ENCODE peak calls at places on chromosomes 7 and 10, in four cellular contexts. One of them, this sample, is unnamed.

GRCh38 chr10:127905623-127906261 is 1.2 kb upstream of the PTPRE start:
- DNase-seq in activated B cell treated with CpG ODN at 0.5 μM for 24 hours: no peak
- DNase-seq in ELR: no peak
- DNase-seq in fibroblast of villous mesenchyme: no peak
- DNase-seq in this sample: no peak

GRCh38 chr7:143257501-143257900 is 5.7 kb upstream of the GSTK1 start:
- DNase-seq in activated B cell treated with CpG ODN at 0.5 μM for 24 hours: no peak
- DNase-seq in ELR: peak; percentile 37
- DNase-seq in fibroblast of villous mesenchyme: no peak
- DNase-seq in this sample: no peak

GRCh38 chr10:70576803-70577517 is 25.6 kb downstream of the PRF1 start:
- DNase-seq in activated B cell treated with CpG ODN at 0.5 μM for 24 hours: no peak
- DNase-seq in ELR: peak; percentile 46
- DNase-seq in fibroblast of villous mesenchyme: no peak
- DNase-seq in this sample: no peak

GRCh38 chr7:90530263-90530662 is 60.8 kb downstream of the PTTG1IP2 start:
- DNase-seq in activated B cell treated with CpG ODN at 0.5 μM for 24 hours: no peak
- DNase-seq in ELR: peak; percentile 22
- DNase-seq in fibroblast of villous mesenchyme: peak; percentile 13
- DNase-seq in this sample: peak; percentile 60

GRCh38 chr10:79239930-79240713 is 107.1 kb upstream of the PPIF start:
- DNase-seq in activated B cell treated with CpG ODN at 0.5 μM for 24 hours: no peak
- DNase-seq in ELR: peak; percentile 35
- DNase-seq in fibroblast of villous mesenchyme: peak; percentile 65
- DNase-seq in this sample: no peak

GRCh38 chr10:20007426-20007825 is 191.2 kb downstream of the PLXDC2 start:
- DNase-seq in activated B cell treated with CpG ODN at 0.5 μM for 24 hours: no peak
- DNase-seq in ELR: no peak
- DNase-seq in fibroblast of villous mesenchyme: no peak
- DNase-seq in this sample: peak; percentile 43

GRCh38 chr10:96473866-96474265 is 39.9 kb downstream of the TLL2 start:
- DNase-seq in activated B cell treated with CpG ODN at 0.5 μM for 24 hours: no peak
- DNase-seq in ELR: no peak
- DNase-seq in fibroblast of villous mesenchyme: no peak
- DNase-seq in this sample: no peak

GRCh38 chr10:126171555-126171954 is 216.7 kb downstream of the ADAM12 start:
- DNase-seq in activated B cell treated with CpG ODN at 0.5 μM for 24 hours: no peak
- DNase-seq in ELR: peak; percentile 67
- DNase-seq in fibroblast of villous mesenchyme: peak; percentile 92
- DNase-seq in this sample: peak; percentile 87

GRCh38 chr7:128236924-128237586 is 4.0 kb upstream of the LEP start:
- DNase-seq in activated B cell treated with CpG ODN at 0.5 μM for 24 hours: no peak
- DNase-seq in ELR: peak; percentile 84
- DNase-seq in fibroblast of villous mesenchyme: peak; percentile 66
- DNase-seq in this sample: peak; percentile 60

GRCh38 chr7:120926943-120927346 is 23.6 kb upstream of the ING3 start:
- DNase-seq in activated B cell treated with CpG ODN at 0.5 μM for 24 hours: no peak
- DNase-seq in ELR: no peak
- DNase-seq in fibroblast of villous mesenchyme: no peak
- DNase-seq in this sample: no peak

GRCh38 chr10:133318494-133319127 is 9.9 kb downstream of the ZNF511 start:
- DNase-seq in activated B cell treated with CpG ODN at 0.5 μM for 24 hours: peak; percentile 69
- DNase-seq in ELR: peak; percentile 70
- DNase-seq in fibroblast of villous mesenchyme: peak; percentile 58
- DNase-seq in this sample: peak; percentile 60

GRCh38 chr7:24842449-24843241 is 85.4 kb upstream of the GSDME start:
- DNase-seq in activated B cell treated with CpG ODN at 0.5 μM for 24 hours: no peak
- DNase-seq in ELR: peak; percentile 48
- DNase-seq in fibroblast of villous mesenchyme: no peak
- DNase-seq in this sample: peak; percentile 30

GRCh38 chr7:44755698-44756627 is 7.3 kb downstream of the ZMIZ2 start:
- DNase-seq in activated B cell treated with CpG ODN at 0.5 μM for 24 hours: no peak
- DNase-seq in ELR: no peak
- DNase-seq in fibroblast of villous mesenchyme: no peak
- DNase-seq in this sample: no peak

GRCh38 chr7:134545918-134546317 is 3.0 kb upstream of the AKR1B15 start:
- DNase-seq in activated B cell treated with CpG ODN at 0.5 μM for 24 hours: no peak
- DNase-seq in ELR: no peak
- DNase-seq in fibroblast of villous mesenchyme: no peak
- DNase-seq in this sample: no peak

GRCh38 chr10:117166420-117167345 is 28.6 kb upstream of the VAX1 start:
- DNase-seq in activated B cell treated with CpG ODN at 0.5 μM for 24 hours: no peak
- DNase-seq in ELR: no peak
- DNase-seq in fibroblast of villous mesenchyme: no peak
- DNase-seq in this sample: no peak

GRCh38 chr10:97759981-97760345 is 11.8 kb downstream of the SFRP5 start:
- DNase-seq in activated B cell treated with CpG ODN at 0.5 μM for 24 hours: no peak
- DNase-seq in ELR: no peak
- DNase-seq in fibroblast of villous mesenchyme: no peak
- DNase-seq in this sample: no peak

This sample was measured in choroid plexus epithelial cell.